ENCODE peak calls at places on chromosomes 2 and 18, in six cellular contexts. M, T, L, A, Z and R are unnamed samples. For H3K9me3 and H3K4me1, the result is how much of the 10 kb centered on the place peaks cover.

GRCh38 chr2:216663846-216664245 is 30.6 kb downstream of the IGFBP2 start:
- DNase-seq in M (no peak), T (no peak), L (no peak), A (no peak), Z (no peak), R (no peak)

GRCh38 chr2:76491503-76491902 is 780.8 kb upstream of the GCFC2 start:
- DNase-seq in M (no peak), T (no peak), L (no peak), A (no peak), Z (no peak), R (no peak)

GRCh38 chr2:106579750-106580197 is 92.6 kb downstream of the CD8B2 start:
- DNase-seq in M (no peak), T (no peak), L (no peak), A (no peak), Z (no peak), R (no peak)

GRCh38 chr2:210756821-210757220 is 200.4 kb downstream of the CPS1 start:
- DNase-seq in M (no peak), T (no peak), L (no peak), A (no peak), Z (no peak), R (no peak)

GRCh38 chr2:203861197-203861596 is 6.4 kb upstream of the CTLA4 start:
- DNase-seq in M (no peak), T (no peak), L (no peak), A (no peak), Z (no peak), R (no peak)

GRCh38 chr2:20190862-20191713 is 33.8 kb downstream of the SDC1 start:
- DNase-seq in M (no peak), T (no peak), L (no peak), A (no peak), Z (peak), R (no peak)

GRCh38 chr2:130916438-130916705 is 79.7 kb downstream of the ARHGEF4 start:
- DNase-seq in M (no peak), T (no peak), L (no peak), A (no peak), Z (no peak), R (no peak)

GRCh38 chr2:39508243-39508642 is 71.2 kb upstream of the MAP4K3 start:
- DNase-seq in M (no peak), T (no peak), L (no peak), A (no peak), Z (no peak), R (no peak)

GRCh38 chr18:8828300-8828699 is 122.9 kb downstream of the MTCL1 start:
- DNase-seq in M (no peak), T (no peak), L (no peak), A (no peak), Z (no peak), R (no peak)

GRCh38 chr2:218578272-218578877 is 9.7 kb downstream of the CNOT9 start:
- DNase-seq in M (no peak), T (no peak), L (no peak), A (no peak), Z (no peak), R (no peak)

GRCh38 chr18:3305354-3305762 is 43.4 kb downstream of the MYL12B start:
- DNase-seq in M (no peak), T (peak), L (no peak), A (no peak), Z (no peak), R (no peak)

GRCh38 chr2:100571668-100572067 is 8.9 kb downstream of the PDCL3 start:
- DNase-seq in M (no peak), T (no peak), L (no peak), A (no peak), Z (no peak), R (no peak)

GRCh38 chr2:227191367-227191766 is 26.9 kb downstream of the COL4A3 start:
- DNase-seq in M (no peak), T (no peak), L (no peak), A (no peak), Z (no peak), R (no peak)

GRCh38 chr2:227324671-227325055 is 388 bp upstream of the MFF start:
- DNase-seq in M (peak), T (no peak), L (peak), A (no peak), Z (peak), R (no peak)

GRCh38 chr18:64693756-64694155 is 544.9 kb upstream of the LINC00305 start:
- DNase-seq in M (no peak), T (no peak), L (no peak), A (no peak), Z (no peak), R (no peak)

GRCh38 chr2:172674034-172674967 is 61.3 kb upstream of the RAPGEF4 start:
- DNase-seq in M (no peak), T (no peak), L (no peak), A (no peak), Z (peak), R (peak)

GRCh38 chr2:127862228-127862627 is 4.3 kb upstream of the POLR2D start:
- DNase-seq in M (no peak), T (no peak), L (no peak), A (no peak), Z (no peak), R (no peak)

GRCh38 chr2:219475697-219476604 is 22.7 kb upstream of the GMPPA start:
- DNase-seq in M (peak), T (no peak), L (peak), A (peak), Z (peak), R (peak)

GRCh38 chr18:31831903-31832302 is 71.2 kb upstream of the SLC25A52 start:
- DNase-seq in M (no peak), T (no peak), L (no peak), A (no peak), Z (no peak), R (no peak)

GRCh38 chr2:143934170-143934912 is 585.6 kb downstream of the ZEB2 start:
- DNase-seq in M (no peak), T (no peak), L (no peak), A (no peak), Z (no peak), R (no peak)

GRCh38 chr2:56682397-56682760 is 498.6 kb downstream of the CCDC85A start:
- DNase-seq in M (no peak), T (no peak), L (no peak), A (no peak), Z (no peak), R (no peak)

GRCh38 chr2:77484026-77484425 is 38.1 kb downstream of the LRRTM4 start:
- DNase-seq in M (no peak), T (no peak), L (no peak), A (no peak), Z (no peak), R (no peak)

GRCh38 chr2:220077488-220077887 is 450.1 kb downstream of the SLC4A3 start:
- DNase-seq in M (no peak), T (no peak), L (no peak), A (no peak), Z (no peak), R (no peak)

GRCh38 chr18:58671941-58672565 is 788 bp downstream of the MALT1 start:
- DNase-seq in M (no peak), T (peak), L (peak), A (no peak), Z (no peak), R (peak)

GRCh38 chr2:72137498-72138010 is 10.1 kb downstream of the CYP26B1 start:
- DNase-seq in M (peak), T (no peak), L (peak), A (peak), Z (peak), R (no peak)

GRCh38 chr2:137508739-137509384 is 455.4 kb upstream of the HNMT start:
- DNase-seq in M (no peak), T (no peak), L (no peak), A (no peak), Z (no peak), R (no peak)

GRCh38 chr18:67790527-67790926 is 274.0 kb upstream of the DSEL start:
- DNase-seq in M (no peak), T (no peak), L (no peak), A (no peak), Z (no peak), R (no peak)

GRCh38 chr2:55010149-55010591 is 40.1 kb downstream of the RTN4 start:
- DNase-seq in M (no peak), T (no peak), L (peak), A (peak), Z (peak), R (peak)

GRCh38 chr18:77088977-77089795 is 43.4 kb downstream of the MBP start:
- DNase-seq in M (no peak), T (no peak), L (no peak), A (no peak), Z (peak), R (peak)

GRCh38 chr2:116160657-116161056 is 1653.8 kb upstream of the DDX18 start:
- DNase-seq in M (no peak), T (no peak), L (no peak), A (no peak), Z (no peak), R (no peak)
- H3K9me3 ChIP-seq in M (under half), T (under half), L (under half), A (under half), Z (under half), R (under half)

GRCh38 chr2:152406119-152406835 is 71.3 kb downstream of the FMNL2 start:
- DNase-seq in M (no peak), T (no peak), L (no peak), A (no peak), Z (no peak), R (no peak)

GRCh38 chr2:152407204-152407721 is 72.3 kb downstream of the FMNL2 start:
- DNase-seq in M (peak), T (no peak), L (no peak), A (peak), Z (peak), R (no peak)

GRCh38 chr2:152403395-152403794 is 68.4 kb downstream of the FMNL2 start:
- DNase-seq in M (no peak), T (no peak), L (no peak), A (no peak), Z (no peak), R (no peak)

GRCh38 chr2:152406836-152407161 is 71.8 kb downstream of the FMNL2 start:
- DNase-seq in M (no peak), T (no peak), L (no peak), A (no peak), Z (no peak), R (no peak)

GRCh38 chr2:152405206-152406118 is 70.5 kb downstream of the FMNL2 start:
- DNase-seq in M (no peak), T (no peak), L (no peak), A (no peak), Z (peak), R (no peak)
- H3K4me1 ChIP-seq in M (under half), T (half or more), L (under half), A (under half), Z (half or more), R (half or more)

DNA sequence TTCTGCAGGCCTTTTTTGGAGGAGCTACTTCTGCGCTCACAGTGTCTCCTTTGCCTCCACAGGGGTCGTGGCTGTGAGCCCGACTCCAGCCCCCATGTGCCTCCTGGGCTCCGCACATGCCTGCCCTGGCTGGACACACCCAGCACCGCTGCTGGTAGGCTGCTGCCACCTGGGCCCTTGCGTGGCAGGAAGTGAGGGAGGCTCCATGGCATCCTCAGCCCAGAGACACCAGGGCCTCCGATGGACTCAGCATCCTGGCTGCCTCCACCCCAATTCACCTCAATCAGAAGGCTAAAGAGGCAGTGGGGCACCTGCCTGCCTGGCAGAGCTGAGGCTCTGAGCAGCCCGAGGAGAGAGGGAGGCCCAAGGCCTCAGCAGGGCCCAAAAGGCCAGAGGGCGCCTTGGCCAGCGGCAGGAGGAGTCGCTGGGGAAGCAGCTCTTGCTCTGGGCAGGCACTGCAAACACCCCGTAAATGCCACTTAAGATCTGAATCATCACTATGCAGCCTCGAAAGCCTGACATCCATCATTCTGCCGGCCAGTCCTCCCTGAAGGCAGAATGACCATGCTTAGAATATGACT is 68.3 kb upstream of the OTOS start:
- DNase-seq in M (no peak), T (no peak), L (no peak), A (peak), Z (no peak), R (no peak)
- TF ChIP-seq CTCF in M (no peak), T (no peak), L (no peak), A (no peak), Z (no peak), R (no peak)

GRCh38 chr18:5596585-5596984 is 52.8 kb upstream of the EPB41L3 start:
- DNase-seq in M (no peak), T (no peak), L (no peak), A (no peak), Z (no peak), R (no peak)
- H3K9me3 ChIP-seq in M (under half), T (under half), L (under half), A (under half), Z (under half), R (under half)

DNA sequence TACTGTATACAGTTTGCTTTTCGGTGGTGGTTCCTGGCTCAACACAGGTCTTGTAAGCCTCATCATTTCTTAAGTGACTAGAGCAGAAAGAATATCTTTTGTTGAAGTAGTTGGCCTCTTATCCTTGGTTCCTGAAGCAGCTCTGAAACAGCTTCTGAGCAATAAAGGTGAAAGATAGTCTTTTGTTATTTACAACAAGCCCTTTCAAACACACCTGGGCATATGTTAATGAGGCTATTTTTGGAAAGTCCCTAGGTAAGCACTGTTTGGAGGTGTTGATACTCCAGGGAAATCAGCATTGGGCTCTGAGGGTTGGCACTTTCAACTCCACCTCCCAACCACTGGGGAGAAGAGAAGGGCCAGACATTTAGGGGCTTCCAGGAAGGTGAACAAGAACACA is 211.0 kb downstream of the MCFD2 start:
- DNase-seq in M (no peak), T (no peak), L (no peak), A (no peak), Z (no peak), R (no peak)
- H3K4me1 ChIP-seq in M (under half), T (half or more), L (under half), A (under half), Z (half or more), R (half or more)

DNA sequence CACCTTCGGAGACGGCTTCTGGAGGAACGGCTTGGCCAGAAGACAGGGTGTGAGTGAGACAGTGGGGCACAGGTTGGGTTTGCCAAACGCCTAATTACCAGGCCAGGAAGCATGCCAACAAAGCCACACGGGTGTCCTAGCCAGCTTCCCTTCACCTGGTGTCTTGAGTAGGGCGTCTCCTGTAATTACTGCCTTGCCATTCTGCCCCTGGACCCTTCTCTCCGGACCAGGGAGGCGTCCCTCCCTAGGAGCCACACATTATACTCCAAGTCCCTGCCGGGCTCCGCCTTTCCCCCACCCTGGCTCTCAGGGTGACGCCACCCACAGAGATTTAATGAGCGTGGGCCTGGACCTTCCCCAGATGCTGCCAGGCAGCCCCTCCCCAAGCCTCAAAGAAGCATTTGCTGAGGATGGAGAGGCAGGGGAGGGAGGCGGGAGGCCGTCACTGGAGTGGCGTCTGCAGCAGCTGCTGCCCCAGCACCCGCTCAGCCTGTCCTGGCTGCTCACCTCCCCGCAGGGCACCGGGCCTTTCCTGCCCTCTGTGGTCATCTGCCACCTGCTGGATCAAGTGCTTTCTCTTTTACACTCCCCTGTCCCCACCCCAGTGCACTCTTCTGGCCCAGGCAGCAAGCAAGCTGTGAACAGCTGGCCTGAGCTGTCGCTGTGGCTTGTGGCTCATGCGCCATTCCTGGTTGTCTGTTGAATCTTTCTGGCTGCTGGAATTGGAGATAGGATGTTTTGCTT is 20.7 kb downstream of the FOSL2 start:
- DNase-seq in M (peak), T (no peak), L (no peak), A (peak), Z (no peak), R (no peak)
- TF ChIP-seq CTCF in M (peak), T (no peak), L (no peak), A (no peak), Z (no peak), R (no peak)

GRCh38 chr2:2826621-2827020 is 495.5 kb upstream of the MYT1L start:
- DNase-seq in M (no peak), T (no peak), L (no peak), A (no peak), Z (no peak), R (no peak)

GRCh38 chr2:2827691-2828315 is 496.7 kb upstream of the MYT1L start:
- DNase-seq in M (no peak), T (no peak), L (no peak), A (no peak), Z (no peak), R (no peak)

GRCh38 chr2:2825516-2826208 is 494.6 kb upstream of the MYT1L start:
- DNase-seq in M (no peak), T (no peak), L (no peak), A (no peak), Z (no peak), R (no peak)

GRCh38 chr2:2826209-2826551 is 495.1 kb upstream of the MYT1L start:
- DNase-seq in M (no peak), T (no peak), L (no peak), A (no peak), Z (no peak), R (no peak)

GRCh38 chr2:2827237-2827636 is 496.2 kb upstream of the MYT1L start:
- DNase-seq in M (no peak), T (no peak), L (no peak), A (no peak), Z (no peak), R (no peak)
- H3K9me3 ChIP-seq in M (under half), T (under half), L (under half), A (under half), Z (under half), R (under half)